ENCODE peak calls at places on chromosomes 5 and 9, in nine cellular contexts. G is ecto neural progenitor cell; E is A549; R is fibroblast of the aortic adventitia; X is cerebellum; T is MV-4-11; C is substantia nigra; B is GM12892; D is stimulated activated CD4-positive, alpha-beta T cell treated with anti-CD3 and anti-CD28 coated beads, Interleukin-4, amount 100 ng/mL, for 24 hours. V is an unnamed sample.

GRCh38 chr9:114301798-114302565 is 20.9 kb upstream of the ORM1 start:
- DNase-seq in G (peak; percentile 29), E (no peak), R (no peak), X (no peak), T (no peak), C (no peak), B (no peak), D (no peak), V (no peak)

GRCh38 chr5:170151105-170151831 is 45.6 kb downstream of the FOXI1 start:
- DNase-seq in G (peak; percentile 45), E (peak; percentile 84), R (peak; percentile 93), X (no peak), T (no peak), C (no peak), B (peak; percentile 23), D (no peak), V (peak; percentile 95)

GRCh38 chr9:107491081-107492053 is 1.8 kb upstream of the KLF4 start:
- DNase-seq in G (peak; percentile 50), E (no peak), R (no peak), X (no peak), T (no peak), C (no peak), B (no peak), D (no peak), V (no peak)

GRCh38 chr5:6582507-6583048 is 50.3 kb downstream of the NSUN2 start:
- DNase-seq in G (no peak), E (no peak), R (no peak), X (no peak), T (no peak), C (no peak), B (no peak), D (no peak), V (no peak)

GRCh38 chr9:80143899-80144298 is 572.1 kb downstream of the TLE4 start:
- DNase-seq in G (no peak), E (no peak), R (no peak), X (no peak), T (no peak), C (no peak), B (no peak), D (no peak), V (no peak)

GRCh38 chr5:52947851-52948250 is 41.3 kb upstream of the ITGA2 start:
- DNase-seq in G (no peak), E (no peak), R (peak; percentile 43), X (no peak), T (no peak), C (no peak), B (no peak), D (no peak), V (no peak)

GRCh38 chr5:5141625-5142527 is 1.7 kb downstream of the ADAMTS16 start:
- DNase-seq in G (no peak), E (no peak), R (peak; percentile 75), X (peak; percentile 57), T (peak; percentile 46), C (peak; percentile 52), B (no peak), D (peak; percentile 57), V (peak; percentile 74)

GRCh38 chr5:133848306-133848924 is 120.0 kb downstream of the C5orf15 start:
- DNase-seq in G (peak; percentile 36), E (no peak), R (no peak), X (no peak), T (no peak), C (no peak), B (no peak), D (no peak), V (no peak)

GRCh38 chr9:133163559-133164208 is at the start of gene GBGT1:
- DNase-seq in G (peak; percentile 77), E (peak; percentile 35), R (no peak), X (peak; percentile 81), T (peak; percentile 78), C (peak; percentile 37), B (peak; percentile 61), D (no peak), V (no peak)

GRCh38 chr9:122084276-122084675 is 8.8 kb downstream of the TTLL11 start:
- DNase-seq in G (no peak), E (no peak), R (no peak), X (no peak), T (no peak), C (no peak), B (no peak), D (no peak), V (no peak)

GRCh38 chr5:113163328-113163727 is 186.7 kb downstream of the DCP2 start:
- DNase-seq in G (no peak), E (no peak), R (no peak), X (no peak), T (no peak), C (no peak), B (no peak), D (no peak), V (peak; percentile 77)

GRCh38 chr5:119032653-119033052 is 38.2 kb upstream of the DMXL1 start:
- DNase-seq in G (no peak), E (no peak), R (no peak), X (no peak), T (peak; percentile 74), C (no peak), B (no peak), D (no peak), V (no peak)

GRCh38 chr5:133756756-133757155 is 144.4 kb upstream of the FSTL4 start:
- DNase-seq in G (peak; percentile 27), E (no peak), R (no peak), X (no peak), T (no peak), C (no peak), B (no peak), D (no peak), V (no peak)

GRCh38 chr5:53263151-53263550 is 153.6 kb upstream of the MOCS2 start:
- DNase-seq in G (no peak), E (no peak), R (peak; percentile 47), X (no peak), T (no peak), C (no peak), B (no peak), D (no peak), V (peak; percentile 45)

GRCh38 chr5:43036856-43037711 is 3.0 kb downstream of the ANXA2R start:
- DNase-seq in G (peak; percentile 52), E (no peak), R (no peak), X (no peak), T (no peak), C (no peak), B (no peak), D (no peak), V (no peak)

GRCh38 chr9:99101271-99101670 is 3.6 kb upstream of the TGFBR1 start:
- DNase-seq in G (no peak), E (no peak), R (no peak), X (no peak), T (no peak), C (no peak), B (no peak), D (no peak), V (no peak)

V was measured in MCF 10A.